ENCODE peak calls at places on chromosomes 13 and 19, in eight cellular contexts. G, W, N, T, D, A, J and O are unnamed samples.

GRCh38 chr19:9883231-9883758 is 48.2 kb downstream of the PIN1 start:
- DNase-seq in G (no peak), W (peak), N (no peak), T (no peak), D (no peak), A (no peak), J (no peak), O (no peak)

GRCh38 chr19:33241530-33242101 is 16.0 kb upstream of the SLC7A10 start:
- DNase-seq in G (no peak), W (no peak), N (no peak), T (no peak), D (peak), A (no peak), J (no peak), O (no peak)

GRCh38 chr13:24161010-24161775 is 673 bp downstream of the SPATA13 start:
- DNase-seq in G (peak), W (peak), N (no peak), T (peak), D (no peak), A (no peak), J (no peak), O (no peak)

GRCh38 chr19:38707512-38708114 is 36.7 kb downstream of the CAPN12 start:
- DNase-seq in G (no peak), W (no peak), N (no peak), T (no peak), D (no peak), A (peak), J (no peak), O (no peak)

GRCh38 chr19:15623711-15624318 is 8.8 kb downstream of the CYP4F8 start:
- DNase-seq in G (no peak), W (peak), N (no peak), T (no peak), D (no peak), A (no peak), J (no peak), O (no peak)

GRCh38 chr19:11127905-11128304 is 27.7 kb downstream of the SPC24 start:
- DNase-seq in G (no peak), W (no peak), N (no peak), T (no peak), D (no peak), A (no peak), J (no peak), O (no peak)

GRCh38 chr13:75760182-75760981 is 124.3 kb downstream of the LMO7 start:
- DNase-seq in G (no peak), W (no peak), N (no peak), T (no peak), D (peak), A (peak), J (no peak), O (no peak)

GRCh38 chr13:40158218-40158617 is 502.8 kb downstream of the COG6 start:
- DNase-seq in G (no peak), W (no peak), N (no peak), T (no peak), D (no peak), A (no peak), J (no peak), O (no peak)

GRCh38 chr13:98203641-98204326 is 26.7 kb upstream of the RNF113B start:
- DNase-seq in G (no peak), W (no peak), N (no peak), T (no peak), D (no peak), A (no peak), J (peak), O (no peak)

GRCh38 chr13:50224534-50224933 is 209.3 kb downstream of the KCNRG start:
- DNase-seq in G (no peak), W (no peak), N (no peak), T (no peak), D (no peak), A (peak), J (no peak), O (no peak)

GRCh38 chr13:70812481-70812880 is 704.2 kb upstream of the KLHL1 start:
- DNase-seq in G (no peak), W (no peak), N (no peak), T (no peak), D (no peak), A (peak), J (peak), O (no peak)

GRCh38 chr19:31114585-31114984 is 234.7 kb downstream of the TSHZ3 start:
- DNase-seq in G (no peak), W (no peak), N (no peak), T (no peak), D (no peak), A (no peak), J (no peak), O (no peak)

GRCh38 chr19:16067205-16067938 is 8.9 kb upstream of the TPM4 start:
- DNase-seq in G (no peak), W (no peak), N (no peak), T (no peak), D (no peak), A (peak), J (peak), O (no peak)

GRCh38 chr13:96011291-96011875 is 41.8 kb downstream of the UGGT2 start:
- DNase-seq in G (no peak), W (no peak), N (no peak), T (no peak), D (no peak), A (peak), J (peak), O (no peak)

GRCh38 chr13:20814224-20814910 is 40.6 kb upstream of the EEF1AKMT1 start:
- DNase-seq in G (no peak), W (no peak), N (peak), T (no peak), D (peak), A (peak), J (peak), O (peak)

GRCh38 chr19:10006752-10007323 is 3.5 kb downstream of the COL5A3 start:
- DNase-seq in G (no peak), W (no peak), N (no peak), T (no peak), D (no peak), A (no peak), J (no peak), O (no peak)

GRCh38 chr13:23949200-23949599 is 51.9 kb upstream of the C1QTNF9B start:
- DNase-seq in G (no peak), W (no peak), N (no peak), T (no peak), D (no peak), A (no peak), J (no peak), O (no peak)

GRCh38 chr13:29540334-29540733 is 55.2 kb downstream of the SLC7A1 start:
- DNase-seq in G (no peak), W (no peak), N (no peak), T (no peak), D (no peak), A (no peak), J (no peak), O (no peak)

GRCh38 chr13:50787316-50788195 is 55.9 kb downstream of the DLEU7 start:
- DNase-seq in G (no peak), W (no peak), N (no peak), T (no peak), D (no peak), A (no peak), J (no peak), O (peak)

GRCh38 chr13:104171132-104171531 is 1104.9 kb upstream of the SLC10A2 start:
- DNase-seq in G (no peak), W (no peak), N (no peak), T (no peak), D (no peak), A (no peak), J (no peak), O (no peak)

GRCh38 chr13:25455146-25455545 is 83.4 kb downstream of the ATP8A2 start:
- DNase-seq in G (no peak), W (no peak), N (no peak), T (no peak), D (no peak), A (no peak), J (no peak), O (no peak)

GRCh38 chr19:11692127-11692790 is 46.5 kb downstream of the ZNF823 start:
- DNase-seq in G (no peak), W (no peak), N (no peak), T (no peak), D (no peak), A (no peak), J (no peak), O (no peak)

GRCh38 chr13:87538366-87539052 is 132.7 kb upstream of the SLITRK5 start:
- DNase-seq in G (no peak), W (no peak), N (no peak), T (no peak), D (no peak), A (no peak), J (no peak), O (no peak)

GRCh38 chr19:32566246-32566830 is 14.7 kb upstream of the PDCD5 start:
- DNase-seq in G (no peak), W (no peak), N (no peak), T (no peak), D (no peak), A (peak), J (no peak), O (no peak)

GRCh38 chr19:47316513-47316912 is 6.9 kb downstream of the C5AR1 start:
- DNase-seq in G (no peak), W (no peak), N (no peak), T (no peak), D (no peak), A (no peak), J (no peak), O (no peak)

GRCh38 chr19:27972291-27973040 is 1240.5 kb downstream of the UQCRFS1 start:
- DNase-seq in G (no peak), W (no peak), N (peak), T (no peak), D (no peak), A (no peak), J (no peak), O (no peak)

GRCh38 chr13:97344250-97345175 is 89.5 kb upstream of the RAP2A start:
- DNase-seq in G (peak), W (no peak), N (peak), T (peak), D (peak), A (peak), J (no peak), O (no peak)

GRCh38 chr13:64305246-64305645 is 2889.6 kb upstream of the PCDH20 start:
- DNase-seq in G (no peak), W (no peak), N (no peak), T (no peak), D (no peak), A (peak), J (no peak), O (no peak)

GRCh38 chr19:3760871-3761361 is 576 bp downstream of the APBA3 start:
- DNase-seq in G (no peak), W (no peak), N (no peak), T (no peak), D (no peak), A (peak), J (no peak), O (no peak)